ENCODE peak calls at places on chromosomes 5 and 9, in ten cellular contexts. One of them, this sample, is unnamed.

GRCh38 chr5:92581249-92581648 is 999.8 kb downstream of the NR2F1-AS1 start:
- DNase-seq in uterus: no peak
- DNase-seq in AG08396: no peak
- DNase-seq in stimulated activated CD8-positive, alpha-beta memory T cell treated with anti-CD3 and anti-CD28 coated beads, Interleukin-15, amount 100 ng/mL, for 4 hours: no peak
- DNase-seq in upper lobe of right lung: no peak
- DNase-seq in chondrocyte: no peak
- DNase-seq in transverse colon: no peak
- DNase-seq in pons: no peak
- DNase-seq in nucleus accumbens: no peak
- DNase-seq in A549: no peak
- DNase-seq in this sample: no peak

GRCh38 chr5:68441309-68441708 is 225.8 kb downstream of the PIK3R1 start:
- DNase-seq in pons: no peak
- DNase-seq in nucleus accumbens: no peak
- DNase-seq in AG08396: no peak
- DNase-seq in upper lobe of right lung: no peak
- DNase-seq in stimulated activated CD8-positive, alpha-beta memory T cell treated with anti-CD3 and anti-CD28 coated beads, Interleukin-15, amount 100 ng/mL, for 4 hours: no peak
- DNase-seq in uterus: no peak
- DNase-seq in A549: no peak
- DNase-seq in transverse colon: no peak
- DNase-seq in chondrocyte: no peak
- DNase-seq in this sample: no peak

GRCh38 chr9:110016340-110016739 is 191.6 kb downstream of the C9orf152 start:
- DNase-seq in pons: no peak
- DNase-seq in AG08396: peak; percentile 49
- DNase-seq in upper lobe of right lung: no peak
- DNase-seq in A549: peak; percentile 17
- DNase-seq in nucleus accumbens: no peak
- DNase-seq in stimulated activated CD8-positive, alpha-beta memory T cell treated with anti-CD3 and anti-CD28 coated beads, Interleukin-15, amount 100 ng/mL, for 4 hours: no peak
- DNase-seq in transverse colon: no peak
- DNase-seq in chondrocyte: no peak
- DNase-seq in uterus: no peak
- DNase-seq in this sample: no peak

GRCh38 chr5:143261748-143262392 is 141.6 kb downstream of the NR3C1 start:
- DNase-seq in transverse colon: no peak
- DNase-seq in uterus: no peak
- DNase-seq in nucleus accumbens: no peak
- DNase-seq in stimulated activated CD8-positive, alpha-beta memory T cell treated with anti-CD3 and anti-CD28 coated beads, Interleukin-15, amount 100 ng/mL, for 4 hours: no peak
- DNase-seq in chondrocyte: no peak
- DNase-seq in upper lobe of right lung: no peak
- DNase-seq in pons: no peak
- DNase-seq in A549: no peak
- DNase-seq in AG08396: no peak
- DNase-seq in this sample: no peak

GRCh38 chr5:134125195-134126015 is 10.9 kb downstream of the TCF7 start:
- DNase-seq in nucleus accumbens: peak; percentile 71
- DNase-seq in transverse colon: no peak
- DNase-seq in A549: no peak
- DNase-seq in upper lobe of right lung: no peak
- DNase-seq in pons: no peak
- DNase-seq in chondrocyte: no peak
- DNase-seq in uterus: peak; percentile 62
- DNase-seq in stimulated activated CD8-positive, alpha-beta memory T cell treated with anti-CD3 and anti-CD28 coated beads, Interleukin-15, amount 100 ng/mL, for 4 hours: no peak
- DNase-seq in AG08396: peak; percentile 81
- DNase-seq in this sample: peak; percentile 94

GRCh38 chr9:70480405-70480980 is 66.0 kb upstream of the KLF9 start:
- DNase-seq in pons: peak; percentile 87
- DNase-seq in nucleus accumbens: peak; percentile 44
- DNase-seq in A549: no peak
- DNase-seq in uterus: peak; percentile 86
- DNase-seq in transverse colon: peak; percentile 87
- DNase-seq in stimulated activated CD8-positive, alpha-beta memory T cell treated with anti-CD3 and anti-CD28 coated beads, Interleukin-15, amount 100 ng/mL, for 4 hours: no peak
- DNase-seq in upper lobe of right lung: peak; percentile 89
- DNase-seq in chondrocyte: peak; percentile 92
- DNase-seq in AG08396: peak; percentile 57
- DNase-seq in this sample: no peak

GRCh38 chr9:121107881-121108280 is 33.1 kb downstream of the CNTRL start:
- DNase-seq in stimulated activated CD8-positive, alpha-beta memory T cell treated with anti-CD3 and anti-CD28 coated beads, Interleukin-15, amount 100 ng/mL, for 4 hours: no peak
- DNase-seq in uterus: no peak
- DNase-seq in AG08396: no peak
- DNase-seq in pons: no peak
- DNase-seq in chondrocyte: no peak
- DNase-seq in upper lobe of right lung: no peak
- DNase-seq in transverse colon: no peak
- DNase-seq in nucleus accumbens: no peak
- DNase-seq in A549: no peak
- DNase-seq in this sample: no peak

GRCh38 chr5:55850839-55851674 is at the start of gene IL31RA:
- DNase-seq in AG08396: peak; percentile 60
- DNase-seq in A549: peak; percentile 54
- DNase-seq in uterus: no peak
- DNase-seq in pons: no peak
- DNase-seq in nucleus accumbens: no peak
- DNase-seq in stimulated activated CD8-positive, alpha-beta memory T cell treated with anti-CD3 and anti-CD28 coated beads, Interleukin-15, amount 100 ng/mL, for 4 hours: no peak
- DNase-seq in upper lobe of right lung: no peak
- DNase-seq in transverse colon: no peak
- DNase-seq in chondrocyte: no peak
- DNase-seq in this sample: peak; percentile 30

GRCh38 chr5:181221792-181222629 is 1.1 kb upstream of the TRIM41 start:
- DNase-seq in AG08396: peak; percentile 82
- DNase-seq in A549: peak; percentile 98
- DNase-seq in stimulated activated CD8-positive, alpha-beta memory T cell treated with anti-CD3 and anti-CD28 coated beads, Interleukin-15, amount 100 ng/mL, for 4 hours: peak; percentile 94
- DNase-seq in upper lobe of right lung: peak; percentile 94
- DNase-seq in chondrocyte: peak; percentile 95
- DNase-seq in nucleus accumbens: no peak
- DNase-seq in transverse colon: peak; percentile 97
- DNase-seq in pons: peak; percentile 89
- DNase-seq in uterus: peak; percentile 98
- DNase-seq in this sample: peak; percentile 56

GRCh38 chr9:124220551-124221451 is 36.9 kb upstream of the NEK6 start:
- DNase-seq in A549: peak; percentile 39
- DNase-seq in transverse colon: peak; percentile 60
- DNase-seq in uterus: no peak
- DNase-seq in AG08396: peak; percentile 43
- DNase-seq in stimulated activated CD8-positive, alpha-beta memory T cell treated with anti-CD3 and anti-CD28 coated beads, Interleukin-15, amount 100 ng/mL, for 4 hours: no peak
- DNase-seq in chondrocyte: peak; percentile 17
- DNase-seq in nucleus accumbens: no peak
- DNase-seq in pons: no peak
- DNase-seq in upper lobe of right lung: peak; percentile 59
- DNase-seq in this sample: peak; percentile 71

GRCh38 chr5:132032156-132032555 is 20.7 kb upstream of the ACSL6 start:
- DNase-seq in A549: no peak
- DNase-seq in transverse colon: no peak
- DNase-seq in AG08396: no peak
- DNase-seq in nucleus accumbens: no peak
- DNase-seq in uterus: no peak
- DNase-seq in chondrocyte: no peak
- DNase-seq in stimulated activated CD8-positive, alpha-beta memory T cell treated with anti-CD3 and anti-CD28 coated beads, Interleukin-15, amount 100 ng/mL, for 4 hours: no peak
- DNase-seq in pons: no peak
- DNase-seq in upper lobe of right lung: no peak
- DNase-seq in this sample: no peak

GRCh38 chr5:54785729-54786548 is 199.5 kb downstream of the ESM1 start:
- DNase-seq in upper lobe of right lung: peak; percentile 68
- DNase-seq in A549: no peak
- DNase-seq in transverse colon: peak; percentile 67
- DNase-seq in chondrocyte: no peak
- DNase-seq in uterus: no peak
- DNase-seq in stimulated activated CD8-positive, alpha-beta memory T cell treated with anti-CD3 and anti-CD28 coated beads, Interleukin-15, amount 100 ng/mL, for 4 hours: no peak
- DNase-seq in pons: peak; percentile 87
- DNase-seq in nucleus accumbens: no peak
- DNase-seq in AG08396: no peak
- DNase-seq in this sample: no peak

GRCh38 chr5:157574456-157575095 is 999 bp downstream of the ADAM19 start:
- DNase-seq in transverse colon: peak; percentile 31
- DNase-seq in upper lobe of right lung: no peak
- DNase-seq in pons: no peak
- DNase-seq in chondrocyte: no peak
- DNase-seq in nucleus accumbens: no peak
- DNase-seq in uterus: peak; percentile 31
- DNase-seq in AG08396: peak; percentile 46
- DNase-seq in A549: no peak
- DNase-seq in stimulated activated CD8-positive, alpha-beta memory T cell treated with anti-CD3 and anti-CD28 coated beads, Interleukin-15, amount 100 ng/mL, for 4 hours: no peak
- DNase-seq in this sample: no peak

GRCh38 chr5:148255456-148255855 is 13.1 kb upstream of the SPINK13 start:
- DNase-seq in transverse colon: no peak
- DNase-seq in upper lobe of right lung: no peak
- DNase-seq in AG08396: no peak
- DNase-seq in nucleus accumbens: no peak
- DNase-seq in A549: no peak
- DNase-seq in stimulated activated CD8-positive, alpha-beta memory T cell treated with anti-CD3 and anti-CD28 coated beads, Interleukin-15, amount 100 ng/mL, for 4 hours: no peak
- DNase-seq in pons: no peak
- DNase-seq in uterus: no peak
- DNase-seq in chondrocyte: no peak
- DNase-seq in this sample: no peak